ENCODE peak calls at places on chromosomes 3 and 15, in six cellular contexts. X is HCT116, W is body of pancreas, B is adrenal gland, I is prostate gland, J is keratinocyte. Q is an unnamed sample.

GRCh38 chr3:151460774-151461450 is at the start of gene IGSF10:
- DNase-seq in X (no peak), W (peak; percentile 39), B (peak; percentile 59), I (no peak), J (no peak), Q (no peak)

GRCh38 chr15:60065951-60066350 is 61.8 kb downstream of the FOXB1 start:
- DNase-seq in X (no peak), W (no peak), B (no peak), I (no peak), J (no peak), Q (no peak)

GRCh38 chr3:40719660-40720287 is 195.0 kb downstream of the ZNF621 start:
- DNase-seq in X (peak; percentile 16), W (peak; percentile 72), B (peak; percentile 33), I (peak; percentile 65), J (no peak), Q (no peak)

GRCh38 chr3:131973731-131974130 is 61.1 kb downstream of the CPNE4 start:
- DNase-seq in X (no peak), W (no peak), B (no peak), I (no peak), J (no peak), Q (no peak)

GRCh38 chr15:27861171-27861570 is 237.9 kb downstream of the OCA2 start:
- DNase-seq in X (no peak), W (no peak), B (no peak), I (no peak), J (no peak), Q (no peak)

GRCh38 chr3:47455806-47456452 is 19.8 kb downstream of the SCAP start:
- DNase-seq in X (no peak), W (no peak), B (no peak), I (no peak), J (no peak), Q (no peak)

GRCh38 chr3:84487296-84487695 is 471.5 kb upstream of the CADM2 start:
- DNase-seq in X (no peak), W (no peak), B (no peak), I (no peak), J (no peak), Q (no peak)

GRCh38 chr3:17749281-17749680 is 6.8 kb upstream of the TBC1D5 start:
- DNase-seq in X (no peak), W (no peak), B (no peak), I (no peak), J (no peak), Q (peak; percentile 71)

GRCh38 chr3:141402476-141403171 is 34.3 kb downstream of the ZBTB38 start:
- DNase-seq in X (no peak), W (peak; percentile 75), B (peak; percentile 82), I (peak; percentile 75), J (no peak), Q (peak; percentile 59)

GRCh38 chr3:183487896-183488295 is 59.5 kb upstream of the MCF2L2 start:
- DNase-seq in X (no peak), W (no peak), B (peak; percentile 8), I (no peak), J (no peak), Q (no peak)

GRCh38 chr3:26449996-26450395 is 172.6 kb upstream of the LRRC3B start:
- DNase-seq in X (no peak), W (no peak), B (no peak), I (no peak), J (no peak), Q (no peak)

DNA sequence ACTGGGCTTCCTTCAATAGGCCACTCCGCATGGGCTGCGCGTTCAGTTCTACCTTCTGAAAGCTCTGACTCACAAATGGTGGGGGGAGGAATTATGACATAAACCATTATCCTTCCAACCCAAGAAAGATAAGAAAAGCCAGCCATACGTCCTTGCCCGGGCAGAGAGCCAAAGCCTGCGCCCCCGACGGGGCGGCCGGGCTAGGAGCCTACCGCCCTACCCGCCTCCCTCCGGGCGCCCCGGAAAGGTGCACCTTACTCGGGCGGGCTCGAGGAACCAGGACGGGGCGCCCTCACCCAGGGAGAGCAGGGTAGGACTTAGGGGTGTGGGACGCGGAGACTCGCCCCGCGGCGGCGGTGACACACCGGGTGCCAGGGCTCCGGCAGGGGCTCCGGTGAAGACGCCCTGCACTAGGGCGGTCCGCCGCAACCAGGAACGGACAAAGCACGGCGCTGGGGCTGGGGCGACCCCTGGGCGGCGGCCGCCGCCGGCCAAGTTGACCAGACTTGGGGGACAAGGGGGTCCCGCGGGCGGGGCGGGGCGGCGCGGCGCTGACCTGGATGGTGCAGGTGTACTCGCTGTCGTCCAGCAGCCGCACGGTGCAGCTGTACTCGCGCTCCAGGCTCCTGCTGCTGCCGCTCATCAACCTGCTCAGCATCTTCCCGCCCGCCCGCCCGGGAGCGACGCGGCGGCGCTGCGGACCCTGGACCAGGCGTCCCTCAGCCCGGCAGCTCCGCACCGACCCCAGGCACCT is 497 bp downstream of the FRMD5 start:
- DNase-seq in X (no peak), W (peak; percentile 35), B (peak; percentile 50), I (no peak), J (no peak), Q (peak; percentile 54)
- TF ChIP-seq CTCF in X (peak; percentile 8), W (no peak), B (no peak), I (no peak), J (peak; percentile 18), Q (no peak)

DNA sequence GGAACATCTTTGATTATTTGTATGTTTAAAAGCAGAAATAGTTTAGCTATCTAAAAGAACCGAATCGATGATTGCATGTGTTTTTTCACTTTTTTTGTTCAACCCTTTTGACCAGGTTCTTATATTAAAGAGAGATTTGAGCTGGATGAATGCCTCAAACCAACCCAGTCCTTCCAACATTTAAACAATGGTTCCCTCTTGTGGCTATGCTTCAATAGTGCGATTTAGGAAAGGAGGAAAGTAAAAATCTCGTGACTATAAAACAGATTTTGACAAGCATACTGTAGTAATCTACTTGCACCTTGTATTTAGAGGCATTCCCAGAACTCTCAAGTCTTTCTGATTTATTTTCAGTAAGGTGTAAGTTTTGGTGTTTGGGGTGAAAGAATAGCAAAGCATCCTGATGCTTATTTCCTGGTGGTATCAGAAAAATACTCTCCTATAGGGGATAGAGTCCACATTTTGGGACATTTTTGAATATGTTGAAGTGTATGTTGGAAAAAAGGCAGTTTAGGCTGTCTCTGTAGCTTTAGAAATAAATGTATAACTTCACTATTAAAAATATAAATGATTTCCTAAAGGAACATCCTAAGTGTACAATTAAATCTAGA is 159.6 kb upstream of the KCNH8 start:
- DNase-seq in X (no peak), W (no peak), B (no peak), I (no peak), J (no peak), Q (no peak)
- TF ChIP-seq CTCF in X (no peak), W (no peak), B (peak; percentile 44), I (peak; percentile 35), J (peak; percentile 55), Q (peak; percentile 78)

GRCh38 chr15:66739287-66739686 is 37.3 kb downstream of the SMAD6 start:
- DNase-seq in X (no peak), W (no peak), B (no peak), I (no peak), J (no peak), Q (no peak)
- TF ChIP-seq CTCF in X (no peak), W (no peak), B (no peak), I (no peak), J (no peak), Q (no peak)

GRCh38 chr15:75620776-75621536 is 4.6 kb downstream of the SNUPN start:
- DNase-seq in X (no peak), W (peak; percentile 50), B (peak; percentile 49), I (peak; percentile 31), J (no peak), Q (peak; percentile 30)
- TF ChIP-seq CTCF in X (no peak), W (no peak), B (peak; percentile 30), I (no peak), J (peak; percentile 46), Q (no peak)

GRCh38 chr3:57753016-57753415 is 3.1 kb upstream of the SLMAP start:
- DNase-seq in X (no peak), W (no peak), B (no peak), I (no peak), J (no peak), Q (no peak)

GRCh38 chr3:57756528-57757401 is 656 bp downstream of the SLMAP start:
- DNase-seq in X (no peak), W (peak; percentile 44), B (peak; percentile 73), I (peak; percentile 24), J (no peak), Q (peak; percentile 61)

GRCh38 chr3:57757642-57758297 is 1.7 kb downstream of the SLMAP start:
- DNase-seq in X (no peak), W (no peak), B (peak; percentile 28), I (peak; percentile 6), J (no peak), Q (no peak)

GRCh38 chr3:57756022-57756527 is at the start of gene SLMAP:
- DNase-seq in X (peak; percentile 96), W (peak; percentile 96), B (peak; percentile 98), I (peak; percentile 98), J (peak; percentile 80), Q (peak; percentile 98)

GRCh38 chr3:57755368-57756021 is 614 bp upstream of the SLMAP start:
- DNase-seq in X (peak; percentile 68), W (peak; percentile 65), B (peak; percentile 68), I (peak; percentile 62), J (peak; percentile 61), Q (peak; percentile 7)
- TF ChIP-seq CTCF in X (no peak), W (no peak), B (peak; percentile 64), I (no peak), J (peak; percentile 17), Q (peak; percentile 48)

GRCh38 chr3:57852896-57853295 is 96.8 kb downstream of the SLMAP start:
- DNase-seq in X (no peak), W (no peak), B (no peak), I (no peak), J (no peak), Q (no peak)

GRCh38 chr3:57855943-57856342 is 99.8 kb downstream of the SLMAP start:
- DNase-seq in X (no peak), W (no peak), B (no peak), I (no peak), J (no peak), Q (no peak)

GRCh38 chr3:57855281-57855680 is 99.2 kb downstream of the SLMAP start:
- DNase-seq in X (no peak), W (no peak), B (no peak), I (no peak), J (no peak), Q (no peak)

GRCh38 chr3:57851304-57851703 is 95.2 kb downstream of the SLMAP start:
- DNase-seq in X (no peak), W (no peak), B (no peak), I (no peak), J (no peak), Q (no peak)

DNA sequence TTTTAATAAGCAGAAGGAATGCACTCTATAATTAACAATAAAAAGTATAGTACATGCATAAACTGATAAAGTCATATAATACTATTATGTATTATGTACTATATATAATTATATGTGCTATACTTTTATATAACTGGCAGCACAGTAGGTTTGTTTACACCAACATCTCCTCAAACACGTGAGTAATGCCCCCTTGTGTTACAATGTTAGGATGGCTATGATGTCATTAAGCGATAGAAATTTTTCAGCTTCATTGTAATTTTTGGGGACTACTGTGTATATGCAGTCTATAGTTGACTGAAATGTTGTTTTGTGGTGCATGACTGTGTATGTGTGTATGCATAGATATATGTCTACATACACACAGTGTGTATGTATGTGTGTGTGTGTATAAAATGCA is 100.6 kb downstream of the SLMAP start:
- DNase-seq in X (no peak), W (no peak), B (no peak), I (no peak), J (no peak), Q (no peak)
- TF ChIP-seq CTCF in X (peak; percentile 10), W (no peak), B (no peak), I (no peak), J (no peak), Q (no peak)

GRCh38 chr3:109050591-109051167 is 67.3 kb downstream of the MORC1 start:
- DNase-seq in X (peak; percentile 39), W (peak; percentile 13), B (peak; percentile 23), I (no peak), J (no peak), Q (peak; percentile 18)
- TF ChIP-seq CTCF in X (peak; percentile 58), W (peak; percentile 25), B (peak; percentile 57), I (no peak), J (peak; percentile 58), Q (peak; percentile 73)

Q was measured in activated CD8-positive, alpha-beta T cell treated with anti-CD3 and anti-CD28 coated beads for 36 hours.